ENCODE peak calls at places on chromosome 5, in eight cellular contexts. I is HTR-8/SVneo, J is tibial artery, Y is T-helper 9 cell, S is Caco-2, P is SK-N-MC, A is lower lobe of right lung, H is cardiac fibroblast. Q is an unnamed sample.

GRCh38 chr5:13692172-13692571 is 252.3 kb downstream of the DNAH5 start:
- DNase-seq in Y (no peak), I (no peak), H (no peak), P (no peak), S (no peak), A (no peak), J (no peak), Q (no peak)

GRCh38 chr5:126469925-126470324 is 46.7 kb downstream of the GRAMD2B start:
- DNase-seq in A (no peak), Y (no peak), J (no peak), S (no peak), P (no peak), I (no peak), H (no peak), Q (no peak)

GRCh38 chr5:179149278-179149677 is 89.1 kb downstream of the ZNF354C start:
- DNase-seq in H (no peak), Y (no peak), S (peak), A (peak), I (no peak), P (no peak), J (no peak), Q (no peak)

GRCh38 chr5:62533597-62533996 is 45.0 kb upstream of the LRRC70 start:
- DNase-seq in I (no peak), A (no peak), Y (no peak), P (no peak), S (no peak), J (no peak), H (no peak), Q (no peak)

GRCh38 chr5:126917918-126918623 is 112.3 kb downstream of the MARCHF3 start:
- DNase-seq in H (no peak), P (no peak), I (no peak), A (peak), S (no peak), J (no peak), Y (no peak), Q (peak)

GRCh38 chr5:126464016-126464415 is 40.8 kb downstream of the GRAMD2B start:
- DNase-seq in J (no peak), I (no peak), S (no peak), Y (no peak), P (no peak), H (no peak), A (no peak), Q (no peak)

GRCh38 chr5:11902304-11902703 is 1.9 kb downstream of the CTNND2 start:
- DNase-seq in A (no peak), J (no peak), P (no peak), S (no peak), H (no peak), Y (no peak), I (no peak), Q (no peak)

GRCh38 chr5:143031781-143032724 is 261.9 kb downstream of the ARHGAP26 start:
- DNase-seq in H (no peak), J (no peak), S (no peak), I (no peak), A (no peak), P (no peak), Y (no peak), Q (no peak)

GRCh38 chr5:68368686-68369359 is 153.3 kb downstream of the PIK3R1 start:
- DNase-seq in S (no peak), H (peak), P (no peak), I (no peak), Y (no peak), J (no peak), A (no peak), Q (no peak)

GRCh38 chr5:39427633-39428032 is 2.9 kb upstream of the DAB2 start:
- DNase-seq in S (no peak), P (no peak), I (no peak), A (no peak), H (no peak), Y (no peak), J (no peak), Q (no peak)

GRCh38 chr5:89712135-89712700 is 697.3 kb downstream of the CETN3 start:
- DNase-seq in A (no peak), Y (no peak), H (no peak), S (no peak), J (no peak), I (no peak), P (no peak), Q (no peak)

GRCh38 chr5:10329421-10329807 is 21.7 kb upstream of the CMBL start:
- DNase-seq in Y (no peak), I (no peak), P (no peak), A (no peak), S (no peak), J (no peak), H (no peak), Q (no peak)

GRCh38 chr5:101306391-101307137 is 403.5 kb upstream of the ST8SIA4 start:
- DNase-seq in P (no peak), Y (no peak), J (no peak), S (no peak), A (no peak), I (no peak), H (no peak), Q (no peak)

GRCh38 chr5:1550287-1551076 is 26.7 kb upstream of the LPCAT1 start:
- DNase-seq in A (no peak), S (no peak), Y (no peak), P (no peak), J (peak), I (no peak), H (no peak), Q (no peak)

GRCh38 chr5:83531661-83532060 is 60.1 kb downstream of the VCAN start:
- DNase-seq in H (no peak), J (no peak), P (no peak), I (no peak), Y (no peak), S (no peak), A (no peak), Q (no peak)

GRCh38 chr5:93092349-93093105 is 488.5 kb downstream of the NR2F1-AS1 start:
- DNase-seq in Y (no peak), J (no peak), S (no peak), I (no peak), A (no peak), P (no peak), H (peak), Q (no peak)

Q was measured in iPS-NIHi11.